ENCODE peak calls at places on chromosomes 6 and 20, in five cellular contexts. H is NCI-H82, V is fibroblast of the conjunctiva, A is heart left ventricle, J is left ventricle myocardium inferior. L is an unnamed sample.

GRCh38 chr20:46826343-46826984 is 68.2 kb upstream of the EYA2 start:
- DNase-seq in H (peak), V (no peak), A (no peak), J (no peak), L (no peak)

GRCh38 chr6:16759646-16760535 is 1.4 kb downstream of the ATXN1 start:
- DNase-seq in A (peak), V (peak), J (peak), H (peak), L (peak)

GRCh38 chr6:35014341-35014740 is 125.3 kb downstream of the ANKS1A start:
- DNase-seq in V (no peak), A (no peak), J (no peak), H (no peak), L (no peak)

GRCh38 chr20:41393705-41394066 is 27.1 kb upstream of the EMILIN3 start:
- DNase-seq in J (no peak), A (no peak), V (no peak), H (no peak), L (no peak)

GRCh38 chr6:151240861-151241642 is 1.3 kb downstream of the AKAP12 start:
- DNase-seq in J (peak), V (peak), A (peak), H (peak), L (peak)

GRCh38 chr6:18585032-18585573 is 198.0 kb downstream of the RNF144B start:
- DNase-seq in A (peak), H (no peak), V (peak), J (no peak), L (peak)

GRCh38 chr6:98839788-98840361 is 5.5 kb downstream of the POU3F2 start:
- DNase-seq in J (no peak), H (peak), V (no peak), A (no peak), L (no peak)

GRCh38 chr20:32037929-32038328 is 14.1 kb upstream of the HCK start:
- DNase-seq in H (no peak), V (peak), A (no peak), J (no peak), L (no peak)

GRCh38 chr6:88220493-88220892 is 54.3 kb upstream of the CNR1 start:
- DNase-seq in J (no peak), V (no peak), A (no peak), H (no peak), L (no peak)

GRCh38 chr6:116210750-116211425 is 43.0 kb downstream of the TSPYL4 start:
- DNase-seq in J (peak), A (peak), V (no peak), H (no peak), L (peak)

GRCh38 chr6:170292778-170293164 is 1.9 kb upstream of the DLL1 start:
- DNase-seq in A (no peak), H (peak), J (no peak), V (no peak), L (peak)

GRCh38 chr20:33392016-33392415 is 9.3 kb downstream of the CDK5RAP1 start:
- DNase-seq in A (no peak), H (peak), J (no peak), V (peak), L (peak)

GRCh38 chr20:61244213-61244612 is 7.8 kb upstream of the CDH4 start:
- DNase-seq in A (no peak), V (no peak), H (no peak), J (no peak), L (no peak)

GRCh38 chr20:23637282-23638221 is at the start of gene CST3:
- DNase-seq in J (peak), H (peak), A (peak), V (peak), L (peak)

GRCh38 chr6:33426590-33427563 is 7.0 kb downstream of the SYNGAP1 start:
- DNase-seq in V (no peak), J (no peak), A (no peak), H (no peak), L (peak)

GRCh38 chr6:131858765-131859490 is 51.1 kb downstream of the ENPP1 start:
- DNase-seq in J (no peak), H (no peak), A (no peak), V (no peak), L (peak)

GRCh38 chr6:72048080-72048479 is 161.7 kb downstream of the RIMS1 start:
- DNase-seq in J (no peak), A (no peak), V (no peak), H (no peak), L (no peak)

GRCh38 chr6:127547909-127548649 is 28.9 kb upstream of the C6orf58 start:
- DNase-seq in A (no peak), V (no peak), J (no peak), H (no peak), L (peak)

GRCh38 chr6:109713097-109713496 is 22.0 kb downstream of the FIG4 start:
- DNase-seq in A (no peak), V (no peak), H (no peak), J (no peak), L (no peak)

GRCh38 chr20:54284928-54285704 is 77.2 kb downstream of the PFDN4 start:
- DNase-seq in H (no peak), J (no peak), V (no peak), A (no peak), L (no peak)

GRCh38 chr6:100620085-100620484 is 155.4 kb upstream of the SIM1 start:
- DNase-seq in V (no peak), H (no peak), A (no peak), J (no peak), L (peak)

GRCh38 chr6:18016698-18017097 is 29.3 kb upstream of the KIF13A start:
- DNase-seq in A (no peak), V (no peak), H (no peak), J (no peak), L (no peak)

GRCh38 chr6:705047-705446 is 12.1 kb upstream of the EXOC2 start:
- DNase-seq in V (no peak), J (no peak), A (no peak), H (no peak), L (no peak)